ENCODE peak calls at places on chromosomes 3 and 15, in six cellular contexts. M, B, Z, N, E and Y are unnamed samples.

GRCh38 chr3:55488398-55489055 is 1.4 kb upstream of the WNT5A start:
- DNase-seq in M (no peak), B (peak), Z (peak), N (peak), E (no peak), Y (peak)

GRCh38 chr15:39053480-39053879 is 488.9 kb upstream of the RASGRP1 start:
- DNase-seq in M (no peak), B (no peak), Z (no peak), N (no peak), E (no peak), Y (no peak)

GRCh38 chr3:53226142-53226840 is 29.5 kb downstream of the TKT start:
- DNase-seq in M (no peak), B (no peak), Z (no peak), N (no peak), E (peak), Y (no peak)

GRCh38 chr15:66132251-66132816 is 121.2 kb downstream of the MEGF11 start:
- DNase-seq in M (no peak), B (no peak), Z (no peak), N (peak), E (no peak), Y (no peak)

GRCh38 chr3:156474560-156475389 is 80.1 kb downstream of the SSR3 start:
- DNase-seq in M (no peak), B (no peak), Z (peak), N (peak), E (no peak), Y (peak)

GRCh38 chr3:131007782-131008181 is 18.8 kb downstream of the ASTE1 start:
- DNase-seq in M (no peak), B (no peak), Z (no peak), N (no peak), E (no peak), Y (no peak)

GRCh38 chr3:10339376-10339955 is 18.6 kb upstream of the SEC13 start:
- DNase-seq in M (no peak), B (no peak), Z (no peak), N (no peak), E (no peak), Y (no peak)

GRCh38 chr3:100496711-100497261 is 4.4 kb downstream of the TMEM45A start:
- DNase-seq in M (no peak), B (no peak), Z (no peak), N (no peak), E (no peak), Y (no peak)

GRCh38 chr3:126753191-126754160 is 49.4 kb downstream of the CHCHD6 start:
- DNase-seq in M (no peak), B (no peak), Z (no peak), N (no peak), E (no peak), Y (no peak)

GRCh38 chr15:63701365-63701764 is 104.2 kb downstream of the FBXL22 start:
- DNase-seq in M (no peak), B (no peak), Z (no peak), N (no peak), E (no peak), Y (no peak)

GRCh38 chr3:65604863-65605526 is 433.7 kb downstream of the MAGI1 start:
- DNase-seq in M (no peak), B (no peak), Z (no peak), N (no peak), E (no peak), Y (no peak)

GRCh38 chr3:60161334-60161733 is 1089.9 kb downstream of the FHIT start:
- DNase-seq in M (no peak), B (no peak), Z (no peak), N (no peak), E (no peak), Y (no peak)

GRCh38 chr15:25170113-25170731 is 215.4 kb downstream of the SNRPN start:
- DNase-seq in M (no peak), B (peak), Z (peak), N (no peak), E (no peak), Y (no peak)

GRCh38 chr3:27847697-27848096 is 125.6 kb upstream of the EOMES start:
- DNase-seq in M (no peak), B (no peak), Z (no peak), N (no peak), E (no peak), Y (no peak)

GRCh38 chr15:65981837-65982696 is 112.8 kb downstream of the RAB11A start:
- DNase-seq in M (peak), B (peak), Z (peak), N (peak), E (no peak), Y (peak)

GRCh38 chr3:143443851-143444331 is 324.3 kb downstream of the CHST2 start:
- DNase-seq in M (no peak), B (peak), Z (no peak), N (no peak), E (peak), Y (no peak)

GRCh38 chr3:13879946-13880810 is at the start of gene WNT7A:
- DNase-seq in M (peak), B (no peak), Z (peak), N (peak), E (peak), Y (peak)

GRCh38 chr3:105402287-105402801 is 35.6 kb downstream of the ALCAM start:
- DNase-seq in M (no peak), B (no peak), Z (peak), N (no peak), E (no peak), Y (no peak)

GRCh38 chr3:46912986-46913385 is 35.5 kb downstream of the PTH1R start:
- DNase-seq in M (no peak), B (no peak), Z (no peak), N (no peak), E (peak), Y (no peak)

GRCh38 chr15:74609938-74610301 is 5.7 kb upstream of the CLK3 start:
- DNase-seq in M (no peak), B (no peak), Z (no peak), N (no peak), E (no peak), Y (no peak)

GRCh38 chr3:101676219-101676764 is 640 bp downstream of the ZBTB11 start:
- DNase-seq in M (peak), B (peak), Z (peak), N (peak), E (peak), Y (peak)

GRCh38 chr15:95300958-95301357 is 1029.5 kb upstream of the NR2F2 start:
- DNase-seq in M (no peak), B (no peak), Z (no peak), N (no peak), E (no peak), Y (no peak)

GRCh38 chr3:15637131-15637951 is 35.8 kb downstream of the BTD start:
- DNase-seq in M (no peak), B (no peak), Z (no peak), N (no peak), E (no peak), Y (no peak)

GRCh38 chr3:160296591-160296990 is 71.4 kb downstream of the C3orf80 start:
- DNase-seq in M (no peak), B (no peak), Z (no peak), N (no peak), E (no peak), Y (no peak)

GRCh38 chr3:195080125-195080524 is 190.8 kb downstream of the XXYLT1 start:
- DNase-seq in M (no peak), B (no peak), Z (no peak), N (no peak), E (no peak), Y (no peak)

GRCh38 chr3:185062221-185062620 is 90.6 kb downstream of the C3orf70 start:
- DNase-seq in M (no peak), B (no peak), Z (no peak), N (no peak), E (no peak), Y (no peak)

GRCh38 chr15:38545179-38545578 is 19.4 kb downstream of the RASGRP1 start:
- DNase-seq in M (no peak), B (no peak), Z (no peak), N (no peak), E (no peak), Y (no peak)

GRCh38 chr3:156643729-156644389 is 30.5 kb upstream of the TIPARP start:
- DNase-seq in M (peak), B (no peak), Z (no peak), N (no peak), E (no peak), Y (peak)

DNA sequence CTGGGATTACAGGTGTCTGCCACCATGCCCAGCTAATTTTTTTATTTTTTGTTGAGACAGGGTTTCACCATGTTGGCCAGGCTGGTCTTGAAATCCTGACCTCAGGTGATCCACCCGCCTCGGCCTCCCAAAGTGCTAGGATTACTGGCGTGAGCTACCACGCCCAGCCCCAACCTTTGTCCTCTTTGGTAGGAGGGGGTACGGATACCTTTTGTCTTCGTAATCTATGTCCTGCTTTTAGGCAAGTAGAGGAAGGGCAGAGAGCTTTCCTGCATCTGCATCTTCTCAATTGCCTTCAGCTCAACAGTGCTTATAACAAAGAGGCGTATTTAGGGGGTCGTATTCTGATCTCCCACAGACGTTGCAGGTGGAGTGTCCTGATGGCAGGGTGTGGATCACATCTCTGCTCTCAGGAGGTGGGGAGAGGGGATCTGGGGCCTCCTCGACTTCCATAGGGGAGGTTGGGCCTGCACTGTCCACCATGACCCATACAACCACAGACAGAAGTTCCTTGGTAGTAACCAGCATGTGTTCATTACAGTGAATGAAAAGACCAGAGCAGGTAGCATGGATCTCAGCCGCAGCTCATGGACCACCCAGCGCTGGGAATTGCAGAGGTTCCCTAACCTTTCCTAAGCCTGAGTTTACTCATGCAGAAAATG is 21.4 kb upstream of the KCTD6 start:
- DNase-seq in M (no peak), B (no peak), Z (peak), N (no peak), E (no peak), Y (peak)
- TF ChIP-seq CTCF in M (no peak), B (no peak), Z (no peak), N (no peak), E (no peak), Y (no peak)

GRCh38 chr3:119524931-119525662 is 26.8 kb downstream of the TIMMDC1 start:
- DNase-seq in M (no peak), B (no peak), Z (no peak), N (no peak), E (no peak), Y (no peak)
- TF ChIP-seq CTCF in M (no peak), B (peak), Z (peak), N (no peak), E (peak), Y (no peak)

DNA sequence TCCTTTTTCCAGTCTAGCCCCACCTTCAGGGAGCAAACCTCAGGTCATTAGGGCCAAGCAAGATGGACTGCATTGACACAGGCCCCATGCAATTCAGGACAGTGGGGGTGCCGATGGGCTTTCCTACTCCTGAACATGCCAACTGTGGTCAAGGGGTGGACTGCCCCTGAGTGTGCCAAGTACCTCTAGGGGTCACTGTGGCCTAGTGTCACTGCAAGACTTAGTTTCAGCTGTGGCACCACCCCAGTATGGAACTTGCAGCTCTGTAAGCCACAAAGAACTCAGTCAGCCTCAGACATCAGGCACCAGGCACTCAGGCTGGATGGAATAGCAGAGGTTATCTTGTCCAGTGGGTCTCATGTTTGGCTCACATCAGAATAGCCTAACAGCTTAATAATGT is 32.3 kb downstream of the EXOG start:
- DNase-seq in M (no peak), B (no peak), Z (peak), N (peak), E (no peak), Y (no peak)
- TF ChIP-seq CTCF in M (no peak), B (no peak), Z (peak), N (peak), E (no peak), Y (no peak)

DNA sequence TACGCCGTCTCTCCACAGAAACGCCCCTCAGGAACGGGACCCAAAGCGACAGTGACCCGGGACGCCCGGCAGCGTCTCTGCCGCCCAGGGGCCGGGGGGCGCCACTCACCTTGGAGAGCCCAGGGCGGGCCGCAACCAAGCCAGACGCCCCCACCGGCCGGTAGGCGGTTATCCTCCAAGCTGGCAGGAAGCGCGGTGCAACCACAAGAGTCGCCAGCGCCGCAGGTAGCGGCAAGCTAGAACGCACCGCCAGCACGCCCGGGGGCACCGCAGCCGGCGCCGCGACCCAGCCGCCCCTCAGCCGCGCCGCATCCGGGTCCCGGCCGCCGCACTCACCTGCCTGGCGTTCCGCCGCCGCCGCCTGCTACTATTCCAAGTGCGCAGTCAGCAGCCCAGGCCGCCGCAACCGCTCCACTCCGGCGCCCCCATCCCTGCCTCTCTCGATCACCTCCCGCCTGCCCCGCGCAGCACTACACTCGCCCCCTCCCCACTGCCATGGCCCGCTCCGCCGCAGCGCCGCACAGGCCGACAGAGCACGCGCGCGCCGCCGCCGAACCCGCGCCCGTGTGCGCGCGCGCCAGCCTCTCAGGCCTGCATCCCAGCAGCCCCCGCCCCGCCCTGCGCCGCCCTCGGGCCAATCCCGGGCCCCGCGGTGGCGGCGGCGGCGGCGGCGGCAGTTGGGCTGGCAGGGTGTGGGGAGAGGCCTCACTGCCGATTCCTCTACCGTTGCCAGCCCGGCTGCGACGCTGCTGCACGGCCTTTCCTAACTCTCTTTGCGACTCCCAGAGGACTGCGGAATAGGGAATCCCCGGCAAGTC is at the start of gene PIK3CB:
- DNase-seq in M (peak), B (peak), Z (peak), N (peak), E (peak), Y (peak)
- TF ChIP-seq CTCF in M (no peak), B (no peak), Z (peak), N (peak), E (peak), Y (no peak)

DNA sequence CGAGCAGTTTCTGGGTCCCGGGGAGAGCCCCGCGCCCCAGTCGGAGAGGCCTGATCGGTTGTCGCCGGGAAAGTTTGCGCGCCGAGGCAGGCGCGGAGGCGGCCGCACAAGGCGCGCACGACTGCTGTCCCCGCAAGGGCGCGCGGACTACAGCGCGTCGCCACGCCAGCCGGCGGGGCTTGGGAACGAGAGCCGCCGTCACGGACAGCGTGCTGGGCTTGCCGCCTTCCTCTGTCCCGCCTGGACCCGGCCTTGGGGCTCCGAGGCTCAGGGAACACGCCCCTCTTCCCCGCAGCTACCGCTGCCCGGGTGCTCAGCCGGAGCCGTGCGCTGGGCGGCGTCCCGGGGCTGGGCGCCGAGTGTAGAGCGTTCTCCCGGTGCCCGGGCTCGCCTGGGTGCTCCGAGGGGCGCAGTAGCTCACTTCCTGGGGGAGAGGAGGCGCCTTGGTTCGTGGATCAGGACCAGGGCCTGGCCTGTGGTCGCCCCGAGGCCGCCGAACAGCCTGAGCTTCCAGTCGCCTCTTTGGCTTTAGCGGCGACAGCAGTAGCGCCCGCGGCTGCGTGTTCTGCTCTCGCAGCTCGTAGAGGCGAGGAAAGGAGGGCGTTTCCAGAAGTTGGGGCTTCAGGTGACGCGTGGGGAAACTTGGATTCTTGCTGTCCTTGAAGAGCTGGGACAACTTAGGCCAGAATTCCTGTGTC is 226.6 kb upstream of the C2CD4B start:
- DNase-seq in M (no peak), B (peak), Z (peak), N (peak), E (peak), Y (peak)
- TF ChIP-seq CTCF in M (no peak), B (peak), Z (no peak), N (peak), E (peak), Y (no peak)

DNA sequence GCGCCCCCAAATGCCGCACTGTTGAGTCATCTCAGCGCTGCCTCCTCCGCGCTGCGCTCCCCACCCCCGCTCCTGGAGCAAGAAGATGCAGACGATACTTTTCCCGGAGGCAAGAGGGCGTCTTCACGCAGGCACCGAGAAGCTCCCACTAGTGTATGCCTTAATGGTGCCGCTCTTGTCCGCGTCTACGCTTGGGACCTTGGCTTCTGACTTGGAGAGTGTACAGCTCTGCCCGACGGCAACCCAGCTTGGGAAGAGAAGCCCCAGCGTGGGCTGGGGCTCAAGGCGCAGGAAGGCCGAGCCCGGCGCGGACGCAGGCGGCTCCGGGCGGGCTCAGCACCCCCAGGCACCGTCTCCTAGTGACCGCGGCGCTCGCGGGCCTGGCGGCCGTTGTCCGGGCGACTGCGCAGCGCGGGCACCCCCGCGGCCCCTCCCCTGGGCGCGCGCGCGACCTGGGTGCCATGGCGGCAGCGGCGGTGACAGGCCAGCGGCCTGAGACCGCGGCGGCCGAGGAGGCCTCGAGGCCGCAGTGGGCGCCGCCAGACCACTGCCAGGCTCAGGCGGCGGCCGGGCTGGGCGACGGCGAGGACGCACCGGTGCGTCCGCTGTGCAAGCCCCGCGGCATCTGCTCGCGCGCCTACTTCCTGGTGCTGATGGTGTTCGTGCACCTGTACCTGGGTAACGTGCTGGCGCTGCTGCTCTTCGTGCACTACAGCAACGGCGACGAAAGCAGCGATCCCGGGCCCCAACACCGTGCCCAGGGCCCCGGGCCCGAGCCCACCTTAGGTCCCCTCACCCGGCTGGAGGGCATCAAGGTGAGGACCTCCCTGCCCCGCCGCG is at the start of gene P4HTM:
- DNase-seq in M (peak), B (peak), Z (peak), N (peak), E (peak), Y (peak)
- TF ChIP-seq CTCF in M (no peak), B (peak), Z (peak), N (peak), E (peak), Y (peak)